ENCODE peak calls at places on chromosome 22, in five cellular contexts. Y, A, Q, P and X are unnamed samples. For H3K36me3, the result is how much of the 10 kb centered on the place peaks cover.

GRCh38 chr22:42764895-42765363 is 44.3 kb upstream of the A4GALT start:
- DNase-seq in Y (no peak), A (no peak), Q (no peak), P (no peak), X (no peak)

GRCh38 chr22:39530692-39531331 is 1.7 kb downstream of the RPS19BP1 start:
- DNase-seq in Y (no peak), A (no peak), Q (no peak), P (no peak), X (no peak)

GRCh38 chr22:48744967-48745841 is 1082.5 kb downstream of the BRD1 start:
- DNase-seq in Y (no peak), A (peak), Q (no peak), P (peak), X (no peak)

GRCh38 chr22:11066458-11067285 is 4461.3 kb upstream of the OR11H1 start:
- DNase-seq in Y (peak), A (no peak), Q (no peak), P (peak), X (no peak)

GRCh38 chr22:26404851-26405357 is 24.2 kb upstream of the ASPHD2 start:
- DNase-seq in Y (no peak), A (no peak), Q (no peak), P (no peak), X (no peak)

GRCh38 chr22:26445577-26446275 is 16.7 kb downstream of the ASPHD2 start:
- DNase-seq in Y (no peak), A (peak), Q (no peak), P (no peak), X (no peak)

GRCh38 chr22:25644122-25644521 is 79.6 kb downstream of the GRK3 start:
- DNase-seq in Y (no peak), A (no peak), Q (no peak), P (no peak), X (no peak)

GRCh38 chr22:43320943-43321900 is 21.9 kb downstream of the SCUBE1 start:
- DNase-seq in Y (no peak), A (no peak), Q (no peak), P (no peak), X (no peak)

GRCh38 chr22:24521791-24522245 is 26.7 kb downstream of the UPB1 start:
- DNase-seq in Y (no peak), A (peak), Q (no peak), P (no peak), X (no peak)

GRCh38 chr22:28027453-28028448 is 108.7 kb upstream of the PITPNB start:
- DNase-seq in Y (peak), A (no peak), Q (peak), P (no peak), X (no peak)

GRCh38 chr22:44505796-44506354 is 7.8 kb upstream of the RTL6 start:
- DNase-seq in Y (no peak), A (no peak), Q (no peak), P (peak), X (no peak)

GRCh38 chr22:42536166-42536565 is 16.6 kb upstream of the RRP7A start:
- DNase-seq in Y (no peak), A (no peak), Q (no peak), P (no peak), X (no peak)

GRCh38 chr22:23565288-23565941 is 14.7 kb downstream of the IGLL1 start:
- DNase-seq in Y (peak), A (no peak), Q (no peak), P (no peak), X (no peak)

GRCh38 chr22:48827228-48827810 is 1000.4 kb downstream of the BRD1 start:
- DNase-seq in Y (no peak), A (no peak), Q (no peak), P (no peak), X (no peak)

GRCh38 chr22:27399161-27399560 is 402.4 kb downstream of the MN1 start:
- DNase-seq in Y (no peak), A (no peak), Q (no peak), P (no peak), X (peak)

GRCh38 chr22:41361716-41362310 is 19.9 kb upstream of the TEF start:
- DNase-seq in Y (no peak), A (no peak), Q (no peak), P (no peak), X (no peak)

GRCh38 chr22:26994801-26995200 is 337.4 kb downstream of the MIAT start:
- DNase-seq in Y (no peak), A (no peak), Q (no peak), P (no peak), X (no peak)

GRCh38 chr22:42074153-42074750 is at the start of gene PHETA2:
- DNase-seq in Y (no peak), A (peak), Q (peak), P (no peak), X (peak)

GRCh38 chr22:40273319-40273718 is 73.0 kb upstream of the ADSL start:
- DNase-seq in Y (no peak), A (no peak), Q (no peak), P (no peak), X (no peak)

GRCh38 chr22:41380993-41381328 is 781 bp upstream of the TEF start:
- DNase-seq in Y (peak), A (peak), Q (peak), P (peak), X (no peak)

GRCh38 chr22:17098379-17098819 is 13.6 kb downstream of the IL17RA start:
- DNase-seq in Y (peak), A (no peak), Q (no peak), P (no peak), X (no peak)

GRCh38 chr22:39994046-39994565 is 648 bp upstream of the FAM83F start:
- DNase-seq in Y (no peak), A (no peak), Q (no peak), P (no peak), X (no peak)

GRCh38 chr22:45235101-45235777 is 5.5 kb downstream of the KIAA0930 start:
- DNase-seq in Y (no peak), A (peak), Q (no peak), P (no peak), X (no peak)

GRCh38 chr22:39598017-39598965 is 27.7 kb downstream of the CACNA1I start:
- DNase-seq in Y (no peak), A (peak), Q (no peak), P (no peak), X (no peak)

GRCh38 chr22:31572939-31573338 is 76.6 kb downstream of the SFI1 start:
- DNase-seq in Y (no peak), A (no peak), Q (no peak), P (no peak), X (no peak)

GRCh38 chr22:44627521-44628139 is 74.4 kb upstream of the PRR5 start:
- DNase-seq in Y (peak), A (no peak), Q (no peak), P (no peak), X (no peak)

GRCh38 chr22:32407332-32407731 is 4.7 kb downstream of the RTCB start:
- DNase-seq in Y (no peak), A (no peak), Q (no peak), P (no peak), X (no peak)

GRCh38 chr22:42613869-42614268 is 814 bp downstream of the POLDIP3 start:
- DNase-seq in Y (no peak), A (no peak), Q (no peak), P (no peak), X (no peak)

GRCh38 chr22:27534720-27535125 is 266.8 kb downstream of the MN1 start:
- DNase-seq in Y (no peak), A (no peak), Q (no peak), P (no peak), X (no peak)

GRCh38 chr22:25700996-25701815 is 40.8 kb upstream of the MYO18B start:
- DNase-seq in Y (no peak), A (no peak), Q (peak), P (no peak), X (no peak)

GRCh38 chr22:17754233-17754925 is 19.9 kb downstream of the BID start:
- DNase-seq in Y (no peak), A (no peak), Q (no peak), P (no peak), X (no peak)

GRCh38 chr22:41845380-41846267 is 12.7 kb downstream of the SREBF2 start:
- DNase-seq in Y (no peak), A (peak), Q (no peak), P (no peak), X (no peak)

GRCh38 chr22:28015056-28015445 is 96.0 kb upstream of the PITPNB start:
- DNase-seq in Y (peak), A (no peak), Q (no peak), P (no peak), X (no peak)

GRCh38 chr22:44710474-44711235 is 8.7 kb downstream of the PRR5 start:
- DNase-seq in Y (no peak), A (peak), Q (no peak), P (no peak), X (no peak)

GRCh38 chr22:39723463-39723862 is 152.9 kb downstream of the CACNA1I start:
- DNase-seq in Y (no peak), A (peak), Q (no peak), P (no peak), X (no peak)

GRCh38 chr22:39456262-39457046 is at the start of gene MGAT3:
- DNase-seq in Y (no peak), A (no peak), Q (no peak), P (no peak), X (no peak)

GRCh38 chr22:17121235-17122195 is at the start of gene TMEM121B:
- DNase-seq in Y (peak), A (peak), Q (peak), P (no peak), X (peak)

GRCh38 chr22:35315141-35315854 is 15.6 kb downstream of the TOM1 start:
- DNase-seq in Y (peak), A (no peak), Q (no peak), P (no peak), X (no peak)

GRCh38 chr22:35313311-35314121 is 13.8 kb downstream of the TOM1 start:
- DNase-seq in Y (peak), A (peak), Q (no peak), P (no peak), X (peak)

GRCh38 chr22:35315855-35316745 is 16.4 kb downstream of the TOM1 start:
- DNase-seq in Y (peak), A (no peak), Q (no peak), P (no peak), X (peak)

GRCh38 chr22:35312198-35313059 is 12.7 kb downstream of the TOM1 start:
- DNase-seq in Y (peak), A (no peak), Q (no peak), P (no peak), X (peak)

DNA sequence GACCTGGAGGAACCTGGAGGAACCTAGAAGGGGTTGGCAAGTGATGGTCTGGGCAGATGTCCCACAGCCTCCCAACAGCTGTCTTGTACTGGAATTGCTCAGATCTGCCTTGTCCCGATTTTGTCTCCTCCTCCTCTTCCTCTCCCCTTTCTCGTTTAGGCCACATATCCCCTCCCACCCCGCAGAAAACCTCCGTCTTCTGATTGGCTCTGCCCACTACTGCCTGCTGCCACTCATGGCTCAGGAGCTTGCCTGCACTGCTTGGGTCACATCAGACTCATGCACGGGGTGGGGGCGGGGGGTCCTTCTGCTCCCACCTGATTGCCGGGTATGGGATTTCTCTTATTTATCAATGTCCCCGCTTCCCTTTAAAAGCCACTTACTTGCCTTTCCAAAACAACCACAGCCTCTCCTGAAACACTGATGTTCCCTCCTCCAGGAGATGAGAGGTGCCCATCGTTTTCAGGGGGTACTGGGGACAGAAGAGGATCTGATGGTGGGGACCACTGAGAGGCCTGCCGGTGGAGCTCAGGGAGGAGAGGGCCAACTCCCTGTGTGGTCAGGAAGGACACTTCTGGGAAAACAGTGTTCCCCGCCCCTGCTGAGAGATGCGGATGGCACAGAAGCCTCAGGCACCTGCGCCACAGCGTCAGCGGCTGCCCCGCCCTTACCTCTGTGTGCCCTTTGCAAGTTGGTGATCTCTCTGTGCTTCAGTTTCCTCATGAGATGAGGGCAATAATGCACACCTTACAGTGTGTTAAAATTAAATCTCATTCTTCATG is 14.7 kb downstream of the TOM1 start:
- DNase-seq in Y (peak), A (no peak), Q (no peak), P (no peak), X (peak)
- TF ChIP-seq EP300 in Y (no peak), A (no peak), Q (no peak), P (no peak), X (no peak)

GRCh38 chr22:49953680-49954344 is 6.8 kb upstream of the PIM3 start:
- DNase-seq in Y (no peak), A (no peak), Q (no peak), P (no peak), X (no peak)

GRCh38 chr22:49955581-49956417 is 4.8 kb upstream of the PIM3 start:
- DNase-seq in Y (peak), A (no peak), Q (no peak), P (no peak), X (peak)

GRCh38 chr22:49954991-49955580 is 5.5 kb upstream of the PIM3 start:
- DNase-seq in Y (peak), A (no peak), Q (no peak), P (no peak), X (peak)

GRCh38 chr22:49953027-49953679 is 7.4 kb upstream of the PIM3 start:
- DNase-seq in Y (no peak), A (peak), Q (no peak), P (no peak), X (no peak)

DNA sequence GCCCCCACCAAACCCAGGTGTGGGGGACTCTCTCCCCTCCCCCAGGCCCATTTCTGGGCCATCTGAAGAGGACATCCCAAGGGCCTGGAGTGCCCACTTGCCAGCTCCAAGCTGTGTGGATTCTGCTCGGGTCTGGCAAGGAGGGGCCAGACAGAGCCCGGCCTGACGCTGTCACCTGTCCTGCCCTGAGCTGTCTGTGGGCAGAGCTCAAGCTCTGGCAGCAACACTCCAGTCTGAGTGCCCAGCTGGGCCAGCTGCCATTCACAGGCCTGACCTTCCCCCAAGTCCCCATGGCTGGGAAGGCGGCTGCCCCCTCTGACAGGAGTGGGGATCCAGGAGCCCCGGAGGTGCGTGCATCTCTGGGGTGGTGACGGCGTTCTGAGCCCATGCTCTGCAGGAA is 6.2 kb upstream of the PIM3 start:
- DNase-seq in Y (no peak), A (peak), Q (no peak), P (no peak), X (no peak)
- H3K27ac ChIP-seq in Y (peak), A (peak), Q (peak), P (peak), X (no peak)

GRCh38 chr22:38305481-38306448 is 11.5 kb downstream of the CSNK1E start:
- DNase-seq in Y (no peak), A (no peak), Q (no peak), P (no peak), X (no peak)
- H3K36me3 ChIP-seq in Y (under half), A (half or more), Q (under half), P (under half), X (under half)

GRCh38 chr22:29797351-29797750 is 30.2 kb downstream of the UQCR10 start:
- DNase-seq in Y (no peak), A (no peak), Q (no peak), P (no peak), X (no peak)

GRCh38 chr22:29798801-29799200 is 31.6 kb downstream of the UQCR10 start:
- DNase-seq in Y (no peak), A (peak), Q (no peak), P (no peak), X (no peak)

GRCh38 chr22:29801153-29801552 is 34.0 kb downstream of the UQCR10 start:
- DNase-seq in Y (no peak), A (peak), Q (no peak), P (no peak), X (no peak)

GRCh38 chr22:29798318-29798717 is 31.1 kb downstream of the UQCR10 start:
- DNase-seq in Y (no peak), A (no peak), Q (no peak), P (no peak), X (no peak)

DNA sequence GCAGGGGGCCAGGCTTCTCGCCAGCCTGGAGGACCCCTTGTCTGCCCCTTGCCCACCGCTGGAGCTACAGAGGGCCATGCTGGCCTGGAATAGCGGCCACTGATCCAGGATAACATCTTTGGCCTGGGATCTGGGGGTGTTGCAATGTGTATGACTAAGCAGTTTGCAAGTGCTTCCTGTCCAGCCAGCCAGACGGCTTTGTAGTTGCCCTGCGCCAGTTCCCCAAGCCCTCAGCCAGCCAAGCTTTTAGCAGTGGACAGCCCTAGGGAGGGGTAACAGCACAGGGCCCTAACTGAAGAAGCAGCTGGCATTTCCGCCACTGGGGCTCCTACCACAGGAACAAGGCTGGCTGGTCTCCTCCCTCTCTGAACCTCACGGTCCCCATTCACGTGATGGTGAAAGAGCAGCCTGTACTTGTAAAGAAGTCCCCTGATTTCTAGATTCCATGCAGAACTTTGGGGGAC is 32.1 kb downstream of the UQCR10 start:
- DNase-seq in Y (peak), A (peak), Q (peak), P (peak), X (peak)
- TF ChIP-seq EP300 in Y (no peak), A (no peak), Q (peak), P (no peak), X (no peak)

DNA sequence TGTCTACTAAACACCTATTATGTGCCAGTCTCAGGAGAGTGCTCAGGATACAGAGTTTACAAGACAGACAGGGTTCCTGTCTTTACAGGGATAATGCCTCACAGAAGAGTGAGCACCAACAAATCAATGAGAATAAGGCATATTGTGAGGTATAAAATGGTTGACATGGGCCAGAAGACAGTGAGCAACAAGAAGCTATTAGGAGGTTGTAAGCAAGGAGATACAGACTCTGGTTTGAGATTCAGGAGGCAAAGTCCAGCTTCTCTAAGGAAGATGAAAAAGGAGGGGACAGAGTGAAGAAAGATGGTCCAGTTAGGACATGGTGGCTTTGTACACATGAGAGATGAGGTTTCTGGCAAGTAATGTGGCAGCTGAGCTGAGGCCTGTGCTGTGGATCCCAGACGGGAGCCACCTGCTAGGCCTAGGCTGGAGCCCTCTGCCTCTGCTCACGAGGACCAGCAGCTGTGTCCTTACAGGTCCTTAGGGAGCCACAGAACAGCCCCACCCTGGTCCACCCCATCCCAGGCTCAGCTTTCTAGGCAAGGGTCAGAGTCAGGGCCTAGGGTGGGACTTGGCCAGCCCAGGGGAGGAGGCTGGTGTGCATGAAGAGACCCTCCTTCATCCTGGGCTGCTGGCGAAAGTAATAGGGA is 110.5 kb downstream of the ZNF280B start:
- DNase-seq in Y (peak), A (no peak), Q (no peak), P (peak), X (no peak)
- H3K27ac ChIP-seq in Y (peak), A (no peak), Q (peak), P (peak), X (no peak)

GRCh38 chr22:36086170-36086490 is 57.5 kb upstream of the RBFOX2 start:
- DNase-seq in Y (peak), A (no peak), Q (no peak), P (no peak), X (no peak)

GRCh38 chr22:36083056-36083455 is 54.4 kb upstream of the RBFOX2 start:
- DNase-seq in Y (peak), A (no peak), Q (no peak), P (no peak), X (no peak)

GRCh38 chr22:36086629-36087254 is 58.1 kb upstream of the RBFOX2 start:
- DNase-seq in Y (peak), A (no peak), Q (no peak), P (no peak), X (no peak)

GRCh38 chr22:36085476-36086169 is 57.0 kb upstream of the RBFOX2 start:
- DNase-seq in Y (peak), A (no peak), Q (no peak), P (no peak), X (no peak)

DNA sequence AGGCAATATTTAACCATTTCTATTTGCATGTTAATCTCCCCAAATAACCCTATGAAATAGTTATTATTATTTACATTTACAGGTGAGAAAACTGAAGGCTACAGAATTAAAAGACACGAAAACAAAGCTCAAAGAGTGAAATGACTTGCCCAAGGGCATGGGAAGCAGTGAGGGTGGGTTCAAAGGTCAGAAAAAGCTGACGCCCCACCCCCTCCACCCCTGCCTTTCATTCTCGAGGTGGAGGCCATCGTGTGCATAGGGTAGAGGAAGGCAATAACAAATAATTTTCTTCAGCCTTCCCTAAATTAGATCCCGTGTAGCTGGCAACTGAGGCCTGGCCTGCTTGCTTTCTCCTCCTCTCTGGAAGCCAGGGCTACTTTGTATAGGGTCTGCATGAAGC is 56.1 kb upstream of the RBFOX2 start:
- DNase-seq in Y (no peak), A (no peak), Q (no peak), P (no peak), X (no peak)
- H3K36me3 ChIP-seq in Y (under half), A (under half), Q (under half), P (under half), X (under half)